ENCODE peak calls at places on chromosomes 3 and 15, in nine cellular contexts. I, H, X, C, Q, M, J, V and O are unnamed samples.

GRCh38 chr3:13552855-13553652 is 4.1 kb downstream of the FBLN2 start:
- DNase-seq in I (no peak), H (no peak), X (no peak), C (peak), Q (no peak), M (no peak), J (no peak), V (no peak), O (no peak)

GRCh38 chr15:79370716-79371115 is 59.8 kb downstream of the TMED3 start:
- DNase-seq in I (no peak), H (peak), X (peak), C (no peak), Q (peak), M (no peak), J (no peak), V (no peak), O (peak)

GRCh38 chr3:114299421-114299820 is 5.6 kb downstream of the TIGIT start:
- DNase-seq in I (no peak), H (no peak), X (no peak), C (no peak), Q (peak), M (peak), J (no peak), V (peak), O (no peak)

GRCh38 chr3:173993299-173993698 is 595.8 kb downstream of the NLGN1 start:
- DNase-seq in I (no peak), H (peak), X (peak), C (no peak), Q (peak), M (no peak), J (no peak), V (peak), O (peak)

GRCh38 chr3:187212705-187213104 is 15.4 kb downstream of the RTP1 start:
- DNase-seq in I (no peak), H (peak), X (no peak), C (peak), Q (no peak), M (no peak), J (no peak), V (no peak), O (no peak)

GRCh38 chr3:106006001-106006400 is 137.2 kb upstream of the CBLB start:
- DNase-seq in I (no peak), H (peak), X (peak), C (peak), Q (no peak), M (no peak), J (no peak), V (peak), O (peak)

GRCh38 chr3:17672506-17672905 is 69.9 kb downstream of the TBC1D5 start:
- DNase-seq in I (no peak), H (peak), X (no peak), C (no peak), Q (no peak), M (no peak), J (no peak), V (no peak), O (no peak)

GRCh38 chr15:69663982-69664381 is 211.4 kb downstream of the RPLP1 start:
- DNase-seq in I (peak), H (no peak), X (no peak), C (no peak), Q (no peak), M (no peak), J (no peak), V (no peak), O (no peak)

GRCh38 chr3:45123841-45124269 is 22.3 kb downstream of the CDCP1 start:
- DNase-seq in I (no peak), H (peak), X (no peak), C (no peak), Q (no peak), M (no peak), J (no peak), V (peak), O (peak)

GRCh38 chr3:59464187-59464586 is 414.4 kb upstream of the CFAP20DC start:
- DNase-seq in I (no peak), H (no peak), X (no peak), C (no peak), Q (no peak), M (no peak), J (no peak), V (no peak), O (no peak)

GRCh38 chr3:128378631-128379347 is 87.9 kb downstream of the DNAJB8 start:
- DNase-seq in I (no peak), H (peak), X (no peak), C (peak), Q (no peak), M (no peak), J (no peak), V (no peak), O (no peak)

GRCh38 chr3:3353153-3353552 is 173.7 kb upstream of the CRBN start:
- DNase-seq in I (no peak), H (no peak), X (no peak), C (no peak), Q (no peak), M (no peak), J (no peak), V (no peak), O (no peak)

GRCh38 chr15:78131295-78132021 is at the start of gene CIB2:
- DNase-seq in I (peak), H (peak), X (no peak), C (peak), Q (peak), M (peak), J (peak), V (peak), O (no peak)

GRCh38 chr3:12909710-12910109 is 68.3 kb upstream of the RPL32 start:
- DNase-seq in I (no peak), H (no peak), X (no peak), C (no peak), Q (no peak), M (no peak), J (no peak), V (no peak), O (no peak)

GRCh38 chr3:128076783-128077624 is 24.8 kb downstream of the SEC61A1 start:
- DNase-seq in I (peak), H (no peak), X (no peak), C (peak), Q (peak), M (no peak), J (no peak), V (no peak), O (no peak)

GRCh38 chr3:127984241-127984975 is 67.8 kb upstream of the SEC61A1 start:
- DNase-seq in I (peak), H (peak), X (peak), C (no peak), Q (no peak), M (no peak), J (no peak), V (peak), O (no peak)

GRCh38 chr3:189712906-189713483 is 81.8 kb downstream of the TP63 start:
- DNase-seq in I (no peak), H (peak), X (no peak), C (no peak), Q (no peak), M (no peak), J (no peak), V (no peak), O (no peak)

GRCh38 chr3:101155828-101156227 is 162.6 kb upstream of the ABI3BP start:
- DNase-seq in I (no peak), H (no peak), X (no peak), C (peak), Q (no peak), M (no peak), J (no peak), V (no peak), O (no peak)

GRCh38 chr15:77731945-77732344 is 99.2 kb upstream of the LINGO1 start:
- DNase-seq in I (no peak), H (no peak), X (no peak), C (no peak), Q (no peak), M (no peak), J (no peak), V (no peak), O (no peak)

GRCh38 chr15:66068801-66069200 is 184.7 kb downstream of the MEGF11 start:
- DNase-seq in I (no peak), H (no peak), X (no peak), C (no peak), Q (no peak), M (no peak), J (no peak), V (no peak), O (no peak)

GRCh38 chr3:160449660-160450598 is at the start of gene TRIM59:
- DNase-seq in I (peak), H (peak), X (peak), C (peak), Q (no peak), M (peak), J (peak), V (peak), O (peak)

GRCh38 chr15:76945494-76945893 is 13.9 kb downstream of the RCN2 start:
- DNase-seq in I (no peak), H (no peak), X (no peak), C (no peak), Q (no peak), M (no peak), J (no peak), V (no peak), O (no peak)

GRCh38 chr3:134211797-134212196 is 38.9 kb downstream of the RYK start:
- DNase-seq in I (no peak), H (peak), X (no peak), C (peak), Q (peak), M (peak), J (no peak), V (peak), O (peak)

GRCh38 chr3:13145131-13145825 is 72.0 kb upstream of the IQSEC1 start:
- DNase-seq in I (peak), H (no peak), X (no peak), C (no peak), Q (no peak), M (no peak), J (no peak), V (no peak), O (no peak)

GRCh38 chr15:49288411-49288810 is 118.4 kb downstream of the GALK2 start:
- DNase-seq in I (no peak), H (peak), X (no peak), C (no peak), Q (no peak), M (no peak), J (no peak), V (no peak), O (no peak)

GRCh38 chr3:86937306-86937791 is 53.6 kb downstream of the VGLL3 start:
- DNase-seq in I (peak), H (peak), X (peak), C (peak), Q (no peak), M (no peak), J (no peak), V (no peak), O (peak)

GRCh38 chr3:12574656-12575055 is 17.8 kb downstream of the MKRN2 start:
- DNase-seq in I (no peak), H (no peak), X (no peak), C (peak), Q (no peak), M (no peak), J (no peak), V (no peak), O (no peak)

GRCh38 chr3:124107074-124107473 is 115.2 kb upstream of the ROPN1 start:
- DNase-seq in I (no peak), H (peak), X (peak), C (no peak), Q (no peak), M (no peak), J (no peak), V (no peak), O (no peak)

GRCh38 chr15:37094542-37095196 is 5.7 kb downstream of the MEIS2 start:
- DNase-seq in I (no peak), H (no peak), X (no peak), C (no peak), Q (no peak), M (no peak), J (no peak), V (peak), O (no peak)

GRCh38 chr3:158434412-158435038 is 136.5 kb upstream of the MLF1 start:
- DNase-seq in I (no peak), H (peak), X (peak), C (peak), Q (peak), M (peak), J (peak), V (peak), O (peak)